ENCODE peak calls at places on chromosomes 7 and 10, in nine cellular contexts. Y, M, R, L, N, G, Q, V and W are unnamed samples.

GRCh38 chr7:98287486-98287959 is 6.0 kb downstream of the BRI3 start:
- DNase-seq in M (peak; percentile 88), G (no peak), L (no peak), V (no peak), Q (no peak), R (no peak), N (no peak), Y (no peak), W (no peak)

GRCh38 chr10:20855398-20856038 is 41.6 kb downstream of the NEBL start:
- DNase-seq in G (no peak), R (peak; percentile 50), Y (no peak), V (peak; percentile 60), Q (no peak), M (no peak), L (no peak), N (no peak), W (no peak)

GRCh38 chr7:46996972-46997371 is 584.9 kb downstream of the TNS3 start:
- DNase-seq in V (no peak), R (no peak), Y (no peak), N (no peak), Q (no peak), L (no peak), G (peak; percentile 15), M (no peak), W (no peak)

GRCh38 chr10:59512951-59513350 is 150.6 kb upstream of the FAM13C start:
- DNase-seq in V (no peak), Q (no peak), G (no peak), L (no peak), R (no peak), M (no peak), N (no peak), Y (no peak), W (no peak)

GRCh38 chr10:67602268-67602950 is 93.6 kb downstream of the CTNNA3 start:
- DNase-seq in N (no peak), L (no peak), Q (no peak), G (no peak), M (no peak), V (peak; percentile 70), R (peak; percentile 80), Y (no peak), W (no peak)

GRCh38 chr7:47827321-47827720 is 120.9 kb downstream of the PKD1L1 start:
- DNase-seq in V (no peak), Q (no peak), G (no peak), N (no peak), Y (no peak), R (no peak), L (no peak), M (no peak), W (no peak)

GRCh38 chr7:154853063-154853726 is 149.7 kb downstream of the PAXIP1 start:
- DNase-seq in Y (no peak), V (no peak), M (no peak), R (no peak), G (no peak), Q (no peak), N (no peak), L (peak; percentile 7), W (no peak)

GRCh38 chr10:122307669-122308486 is 36.8 kb downstream of the BTBD16 start:
- DNase-seq in G (peak; percentile 71), M (no peak), L (peak; percentile 86), Q (no peak), V (peak; percentile 98), R (peak; percentile 99), N (peak; percentile 93), Y (peak; percentile 43), W (peak; percentile 57)

GRCh38 chr10:82934429-82934828 is 1059.4 kb downstream of the NRG3 start:
- DNase-seq in V (no peak), G (no peak), M (no peak), Q (no peak), R (no peak), L (no peak), N (no peak), Y (no peak), W (no peak)

GRCh38 chr7:150941983-150942590 is 36.0 kb downstream of the KCNH2 start:
- DNase-seq in M (peak; percentile 64), V (no peak), Y (no peak), Q (no peak), N (no peak), G (peak; percentile 72), R (no peak), L (no peak), W (peak; percentile 15)

GRCh38 chr7:22819476-22819875 is 3.2 kb downstream of the TOMM7 start:
- DNase-seq in R (no peak), N (no peak), Y (no peak), V (no peak), G (no peak), Q (no peak), L (no peak), M (no peak), W (no peak)

GRCh38 chr7:18693401-18693800 is 197.9 kb downstream of the HDAC9 start:
- DNase-seq in L (no peak), G (no peak), Y (no peak), M (no peak), V (peak; percentile 94), Q (no peak), N (no peak), R (peak; percentile 83), W (no peak)

GRCh38 chr10:79171504-79171903 is 102.7 kb downstream of the ZMIZ1 start:
- DNase-seq in V (no peak), N (no peak), Q (no peak), Y (no peak), L (no peak), G (no peak), R (no peak), M (no peak), W (no peak)

GRCh38 chr7:134438946-134439345 is 20.0 kb downstream of the AKR1B1 start:
- DNase-seq in G (no peak), R (peak; percentile 23), N (no peak), M (no peak), L (no peak), Q (no peak), Y (no peak), V (no peak), W (no peak)

GRCh38 chr7:74350751-74351150 is 61.5 kb downstream of the CLIP2 start:
- DNase-seq in M (no peak), Y (no peak), L (no peak), V (no peak), R (no peak), N (no peak), Q (no peak), G (no peak), W (no peak)

GRCh38 chr7:2251841-2252771 is 10.1 kb downstream of the NUDT1 start:
- DNase-seq in G (no peak), M (peak; percentile 76), Q (no peak), V (no peak), R (no peak), L (no peak), N (no peak), Y (no peak), W (no peak)

GRCh38 chr7:95723583-95724180 is 48.7 kb upstream of the DYNC1I1 start:
- DNase-seq in M (no peak), L (no peak), Y (no peak), G (no peak), Q (peak; percentile 35), N (peak; percentile 51), R (peak; percentile 49), V (peak; percentile 56), W (peak; percentile 31)

GRCh38 chr7:95730493-95731280 is 41.7 kb upstream of the DYNC1I1 start:
- DNase-seq in R (no peak), Y (no peak), L (no peak), G (no peak), N (no peak), V (no peak), M (no peak), Q (no peak), W (no peak)

DNA sequence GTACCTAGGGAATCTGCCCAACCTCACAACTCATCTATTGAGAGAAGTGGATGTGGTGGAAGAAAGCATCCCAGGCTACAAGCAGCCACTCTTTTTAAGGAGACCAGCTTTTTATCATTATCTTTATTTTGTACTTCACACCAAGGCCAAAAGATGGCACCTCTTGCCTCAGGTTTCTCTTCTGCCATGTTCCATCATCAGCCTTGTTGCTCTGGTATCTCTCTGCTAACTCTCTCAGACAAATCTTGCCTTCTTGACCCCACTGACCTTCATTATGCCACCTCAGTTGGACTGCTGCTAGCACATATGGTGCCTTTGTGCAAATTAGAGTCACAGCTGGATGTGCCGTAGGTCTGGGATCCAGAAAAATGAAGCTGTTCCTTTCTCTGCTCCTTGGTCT is 47.2 kb upstream of the DYNC1I1 start:
- DNase-seq in G (no peak), M (no peak), N (no peak), R (no peak), V (no peak), Q (no peak), Y (no peak), L (no peak), W (no peak)
- TF ChIP-seq CTCF in G (no peak), M (no peak), N (no peak), R (peak; percentile 2), V (no peak), Q (no peak), Y (no peak), L (no peak), W (no peak)

GRCh38 chr7:33970566-33970965 is 65.2 kb downstream of the BMPER start:
- DNase-seq in G (no peak), V (peak; percentile 4), N (no peak), Q (no peak), Y (no peak), R (no peak), L (no peak), M (no peak), W (no peak)
- TF ChIP-seq CTCF in G (no peak), V (no peak), N (no peak), Q (no peak), Y (no peak), R (no peak), L (no peak), M (no peak), W (no peak)

GRCh38 chr10:69741252-69741651 is 60.5 kb upstream of the COL13A1 start:
- DNase-seq in G (no peak), M (no peak), V (no peak), L (no peak), Q (no peak), R (no peak), Y (no peak), N (no peak), W (no peak)

GRCh38 chr10:69741671-69742355 is 59.9 kb upstream of the COL13A1 start:
- DNase-seq in M (no peak), R (no peak), G (no peak), L (no peak), V (no peak), N (no peak), Q (no peak), Y (no peak), W (no peak)

GRCh38 chr10:69744971-69745370 is 56.7 kb upstream of the COL13A1 start:
- DNase-seq in R (no peak), G (no peak), L (no peak), V (no peak), Y (no peak), Q (no peak), M (no peak), N (no peak), W (no peak)

GRCh38 chr10:69742356-69742695 is 59.4 kb upstream of the COL13A1 start:
- DNase-seq in L (no peak), G (no peak), Y (no peak), Q (no peak), N (no peak), R (no peak), M (no peak), V (peak; percentile 26), W (no peak)

GRCh38 chr10:69742928-69743602 is 58.6 kb upstream of the COL13A1 start:
- DNase-seq in V (peak; percentile 34), G (no peak), N (no peak), L (no peak), Q (peak; percentile 26), M (no peak), R (no peak), Y (no peak), W (no peak)
- TF ChIP-seq CTCF in V (peak; percentile 61), G (peak; percentile 48), N (peak; percentile 39), L (peak; percentile 36), Q (peak; percentile 60), M (peak; percentile 42), R (peak; percentile 69), Y (no peak), W (no peak)

GRCh38 chr7:75721426-75721825 is 17.3 kb downstream of the HIP1 start:
- DNase-seq in L (no peak), M (no peak), R (no peak), V (no peak), N (no peak), G (no peak), Q (no peak), Y (no peak), W (no peak)
- TF ChIP-seq CTCF in L (no peak), M (no peak), R (no peak), V (no peak), N (no peak), G (no peak), Q (no peak), Y (no peak), W (no peak)